ENCODE peak calls at places on chromosome 20, in ten cellular contexts. R, H, K, D, I, L, Q, E, U and O are unnamed samples.
A peak's percentile ranks its signal among the peaks of the same experiment; 100 is the strongest.

GRCh38 chr20:17617212-17617867 is 47.5 kb downstream of the DSTN start:
- DNase-seq in D (peak; percentile 87), E (peak; percentile 71), I (peak; percentile 18), L (peak; percentile 69), R (peak; percentile 66), U (peak; percentile 72), H (peak; percentile 83), K (peak; percentile 78), Q (peak; percentile 68), O (peak; percentile 58)

GRCh38 chr20:2799271-2799670 is 1.2 kb downstream of the CPXM1 start:
- DNase-seq in L (no peak), H (no peak), E (peak; percentile 30), R (no peak), K (no peak), U (no peak), I (no peak), Q (no peak), D (no peak), O (no peak)

GRCh38 chr20:47610247-47610944 is 108.7 kb downstream of the NCOA3 start:
- DNase-seq in U (no peak), E (peak; percentile 66), H (peak; percentile 67), Q (peak; percentile 56), D (peak; percentile 71), I (peak; percentile 71), R (no peak), K (no peak), L (peak; percentile 21), O (peak; percentile 54)

GRCh38 chr20:53897884-53898557 is 172.4 kb downstream of the BCAS1 start:
- DNase-seq in I (no peak), Q (no peak), H (no peak), E (no peak), U (no peak), K (no peak), L (no peak), D (no peak), R (no peak), O (peak; percentile 31)

GRCh38 chr20:61263084-61263695 is 11.1 kb downstream of the CDH4 start:
- DNase-seq in L (peak; percentile 57), K (no peak), Q (peak; percentile 21), U (no peak), I (no peak), E (peak; percentile 29), H (no peak), D (no peak), R (no peak), O (peak; percentile 29)

GRCh38 chr20:13765299-13765698 is 19.4 kb downstream of the ESF1 start:
- DNase-seq in U (no peak), E (no peak), D (no peak), L (no peak), K (no peak), R (no peak), H (no peak), Q (no peak), I (no peak), O (no peak)

GRCh38 chr20:22312744-22313346 is 271.5 kb downstream of the FOXA2 start:
- DNase-seq in E (peak; percentile 30), R (no peak), I (peak; percentile 23), D (no peak), L (peak; percentile 14), Q (peak; percentile 56), U (no peak), K (no peak), H (peak; percentile 56), O (peak; percentile 33)

GRCh38 chr20:61044499-61044898 is 207.6 kb upstream of the CDH4 start:
- DNase-seq in L (peak; percentile 43), Q (no peak), H (no peak), R (no peak), U (no peak), D (no peak), I (no peak), K (no peak), E (peak; percentile 27), O (no peak)

DNA sequence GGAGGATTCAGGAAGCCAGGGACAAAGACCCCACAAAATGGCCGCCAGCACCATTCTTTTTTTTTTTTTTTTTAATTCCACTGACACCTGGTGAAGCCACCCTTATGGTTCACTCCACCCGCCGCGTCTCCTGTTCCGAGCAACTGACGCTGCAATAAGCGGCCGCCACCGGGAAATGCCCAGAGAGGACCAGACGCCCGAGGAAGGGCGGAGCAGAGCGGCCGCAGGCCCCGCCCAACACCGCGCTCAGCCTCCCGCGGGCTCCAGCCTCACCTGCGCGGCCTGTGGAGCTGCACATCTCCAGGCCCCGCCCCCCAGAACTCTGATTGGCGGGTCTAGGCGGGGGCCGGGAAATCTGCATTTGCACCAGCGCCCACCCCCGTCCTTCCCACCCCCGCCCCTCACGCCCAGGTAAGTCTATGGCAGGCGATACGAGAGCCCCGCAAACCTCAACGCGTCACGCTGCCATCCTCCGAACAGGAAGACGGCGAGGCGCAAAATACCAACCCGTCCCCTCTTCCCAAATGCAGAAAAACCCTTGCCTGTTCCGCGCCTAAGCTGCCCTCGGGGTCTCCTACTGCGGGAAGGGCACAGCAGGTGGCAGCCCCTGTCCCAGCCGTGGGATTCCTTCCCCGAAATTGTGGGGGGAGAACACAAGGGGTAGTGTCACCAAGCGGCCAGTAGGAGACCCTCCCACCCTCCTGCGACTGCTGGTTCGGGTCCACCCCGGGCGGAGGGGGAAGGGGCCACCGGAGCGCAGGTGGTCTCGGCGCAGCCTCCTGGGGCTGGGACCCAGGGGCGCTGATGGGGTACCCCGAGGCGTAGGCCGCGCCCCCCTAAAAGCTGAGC is 948 bp downstream of the ATP9A start:
- DNase-seq in R (peak; percentile 74), Q (peak; percentile 27), U (peak; percentile 81), D (peak; percentile 85), K (peak; percentile 81), I (peak; percentile 85), H (peak; percentile 72), E (no peak), L (peak; percentile 55), O (peak; percentile 95)
- TF ChIP-seq POLR2A in R (no peak), Q (no peak), U (no peak), D (no peak), K (no peak), I (peak; percentile 50), H (no peak), E (no peak), L (no peak), O (no peak)

GRCh38 chr20:20425785-20426471 is 58.0 kb downstream of the INSM1 start:
- DNase-seq in L (no peak), U (no peak), D (no peak), H (no peak), I (no peak), E (no peak), K (no peak), Q (no peak), R (no peak), O (no peak)

GRCh38 chr20:20426472-20426907 is 58.6 kb downstream of the INSM1 start:
- DNase-seq in L (no peak), Q (no peak), H (no peak), R (no peak), D (no peak), K (no peak), U (no peak), I (no peak), E (no peak), O (no peak)

GRCh38 chr20:20417891-20418676 is 50.2 kb downstream of the INSM1 start:
- DNase-seq in U (no peak), R (no peak), I (no peak), H (no peak), L (no peak), Q (no peak), E (no peak), K (no peak), D (no peak), O (no peak)

GRCh38 chr20:20427202-20427864 is 59.4 kb downstream of the INSM1 start:
- DNase-seq in R (no peak), U (no peak), Q (no peak), H (no peak), E (no peak), I (no peak), D (no peak), L (no peak), K (no peak), O (no peak)

GRCh38 chr20:20423117-20423516 is 55.2 kb downstream of the INSM1 start:
- DNase-seq in K (no peak), Q (no peak), H (no peak), U (no peak), E (no peak), R (no peak), L (no peak), D (no peak), I (no peak), O (no peak)
- H3K4me3 ChIP-seq in K (no peak overlapping the region), Q (no peak overlapping the region), H (no peak overlapping the region), U (no peak overlapping the region), E (no peak overlapping the region), R (no peak overlapping the region), L (no peak overlapping the region), D (no peak overlapping the region), I (no peak overlapping the region), O (no peak overlapping the region)

DNA sequence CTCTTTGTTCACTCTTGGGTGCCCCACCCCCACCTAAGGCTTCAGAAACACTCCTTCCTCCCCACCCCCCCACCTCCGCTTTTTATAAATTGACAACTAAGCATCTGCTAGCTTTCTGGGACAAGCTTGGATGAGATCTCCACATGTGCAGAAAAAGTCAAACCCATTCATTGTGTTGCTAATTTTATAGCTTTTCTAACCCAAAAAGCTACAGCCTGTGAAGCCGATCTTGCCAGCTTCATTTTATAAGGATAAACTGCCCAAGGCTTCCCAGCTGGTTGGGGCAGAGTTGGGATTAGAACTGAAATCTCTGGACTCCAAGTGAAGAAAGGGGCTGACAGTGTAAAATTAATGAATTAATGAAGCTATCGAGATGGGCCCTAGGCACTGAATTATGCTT is 24.1 kb downstream of the BPIFB4 start:
- DNase-seq in I (no peak), Q (no peak), K (no peak), R (no peak), E (no peak), D (no peak), L (no peak), H (no peak), U (no peak), O (no peak)
- TF ChIP-seq POLR2A in I (no peak), Q (no peak), K (no peak), R (no peak), E (no peak), D (no peak), L (no peak), H (no peak), U (no peak), O (no peak)

GRCh38 chr20:35405775-35406174 is 6.0 kb downstream of the UQCC1 start:
- DNase-seq in I (no peak), Q (no peak), H (no peak), K (no peak), U (no peak), D (no peak), E (no peak), L (no peak), R (no peak), O (no peak)

GRCh38 chr20:35408270-35408669 is 3.5 kb downstream of the UQCC1 start:
- DNase-seq in H (no peak), R (no peak), L (no peak), E (no peak), Q (no peak), K (no peak), U (no peak), D (no peak), I (no peak), O (no peak)

GRCh38 chr20:35404614-35405259 is 7.0 kb downstream of the UQCC1 start:
- DNase-seq in E (peak; percentile 52), K (no peak), U (no peak), D (no peak), R (no peak), H (no peak), L (no peak), Q (no peak), I (no peak), O (no peak)

GRCh38 chr20:35409542-35409941 is 2.2 kb downstream of the UQCC1 start:
- DNase-seq in R (no peak), Q (no peak), E (no peak), L (no peak), U (no peak), H (no peak), D (no peak), I (no peak), K (no peak), O (no peak)

GRCh38 chr20:35410613-35411012 is 1.2 kb downstream of the UQCC1 start:
- DNase-seq in K (no peak), U (no peak), R (no peak), E (no peak), L (no peak), D (no peak), I (no peak), Q (no peak), H (no peak), O (no peak)
- H3K4me3 ChIP-seq in K (no peak overlapping the region), U (no peak overlapping the region), R (no peak overlapping the region), E (peak overlapping the region; percentile 98), L (peak overlapping the region; percentile 67), D (no peak overlapping the region), I (peak overlapping the region; percentile 68), Q (no peak overlapping the region), H (peak overlapping the region; percentile 67), O (no peak overlapping the region)